ENCODE peak calls at places on chromosomes 11 and 22, in five cellular contexts. V is IMR-90; Y is lower lobe of right lung; F is suprapubic skin; D is CD8-positive, alpha-beta memory T cell. S is an unnamed sample. For H3K36me3 and H3K27me3, the result is how much of the 10 kb centered on the place peaks cover.

GRCh38 chr11:121032546-121032945 is 8.6 kb downstream of the TBCEL start:
- DNase-seq in Y (no peak), F (no peak), V (no peak), D (no peak), S (no peak)

GRCh38 chr22:46355369-46355995 is 20.0 kb downstream of the TRMU start:
- DNase-seq in D (peak), F (no peak), V (peak), Y (peak), S (peak)

GRCh38 chr11:18548001-18548400 is 21.3 kb upstream of the TSG101 start:
- DNase-seq in V (no peak), Y (no peak), D (no peak), F (no peak), S (no peak)

GRCh38 chr11:78292109-78292803 is 103.5 kb downstream of the USP35 start:
- DNase-seq in D (no peak), V (no peak), Y (no peak), F (no peak), S (no peak)

GRCh38 chr22:30335236-30335635 is 8.5 kb upstream of the TBC1D10A start:
- DNase-seq in V (no peak), Y (no peak), D (no peak), F (no peak), S (no peak)

GRCh38 chr11:118241191-118242098 is 10.7 kb downstream of the MPZL3 start:
- DNase-seq in D (peak), Y (peak), V (no peak), F (no peak), S (no peak)

GRCh38 chr11:28874706-28875105 is 766.5 kb downstream of the METTL15 start:
- DNase-seq in F (no peak), D (no peak), V (peak), Y (no peak), S (no peak)

GRCh38 chr11:13663631-13664071 is 4.8 kb upstream of the FAR1 start:
- DNase-seq in Y (no peak), V (peak), F (no peak), D (no peak), S (no peak)

GRCh38 chr11:130179396-130180306 is 20.1 kb downstream of the ST14 start:
- DNase-seq in F (no peak), D (no peak), Y (peak), V (no peak), S (peak)

GRCh38 chr22:35510951-35511350 is 29.7 kb upstream of the RASD2 start:
- DNase-seq in Y (no peak), F (no peak), V (no peak), D (no peak), S (no peak)

GRCh38 chr22:37421468-37421877 is 5.8 kb downstream of the ELFN2 start:
- DNase-seq in Y (no peak), V (no peak), F (no peak), D (no peak), S (peak)

GRCh38 chr11:45333506-45333971 is 47.4 kb upstream of the SYT13 start:
- DNase-seq in D (no peak), F (no peak), Y (no peak), V (peak), S (peak)

GRCh38 chr11:47330002-47330911 is 22.2 kb downstream of the MYBPC3 start:
- DNase-seq in F (no peak), Y (peak), V (peak), D (no peak), S (peak)

GRCh38 chr22:19041403-19042074 is 80.7 kb downstream of the DGCR2 start:
- DNase-seq in Y (peak), F (peak), V (no peak), D (no peak), S (peak)

GRCh38 chr22:35656284-35656752 is 8.1 kb downstream of the APOL6 start:
- DNase-seq in V (no peak), F (no peak), Y (no peak), D (no peak), S (no peak)

GRCh38 chr22:35109613-35110012 is 43.7 kb downstream of the ISX start:
- DNase-seq in V (no peak), F (no peak), D (no peak), Y (no peak), S (no peak)

GRCh38 chr11:124543145-124543544 is 309 bp downstream of the OR8B12 start:
- DNase-seq in D (no peak), F (no peak), V (no peak), Y (no peak), S (no peak)

GRCh38 chr11:110011595-110011994 is 81.6 kb upstream of the ZC3H12C start:
- DNase-seq in V (no peak), Y (no peak), F (no peak), D (no peak), S (no peak)

GRCh38 chr11:69884751-69885150 is 65.5 kb upstream of the FGF3 start:
- DNase-seq in Y (no peak), V (no peak), D (no peak), F (no peak), S (no peak)
- H3K36me3 ChIP-seq in Y (under half), V (under half), D (under half), F (under half), S (under half)

DNA sequence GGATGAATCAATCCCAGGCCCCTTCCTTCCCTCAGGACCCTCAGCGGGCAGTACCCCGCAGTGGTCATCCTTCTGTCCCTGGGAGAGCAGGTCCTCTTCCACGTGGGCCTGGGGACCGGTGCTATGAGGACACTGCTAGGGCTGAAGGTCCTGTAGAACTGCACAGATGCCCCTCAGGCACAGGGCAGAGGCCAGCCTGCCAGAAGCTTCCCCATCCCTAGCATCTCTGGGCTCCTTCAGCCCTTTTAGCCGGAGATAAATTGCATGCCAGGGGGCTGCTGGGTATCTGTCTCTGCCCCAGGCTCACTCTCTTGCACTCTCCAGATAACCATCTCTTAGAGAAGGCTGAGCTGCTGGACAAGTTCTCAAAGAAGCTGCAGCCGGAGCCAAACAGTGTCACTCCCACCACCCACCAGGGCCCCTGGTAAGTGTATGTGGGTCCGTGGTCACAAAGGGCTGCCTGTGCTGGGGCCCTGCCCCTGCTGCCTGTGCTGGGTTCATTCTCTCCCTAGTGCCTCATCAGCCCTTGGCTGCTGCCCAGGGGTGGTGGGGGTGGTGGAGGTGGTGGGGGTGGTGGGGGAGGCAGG is 2.3 kb downstream of the ATG16L2 start:
- DNase-seq in V (peak), F (no peak), D (no peak), Y (no peak), S (peak)
- H3K4me3 ChIP-seq in V (no peak), F (peak), D (peak), Y (peak), S (no peak)

GRCh38 chr11:357582-357981 is 11.7 kb upstream of the B4GALNT4 start:
- DNase-seq in Y (no peak), D (no peak), V (no peak), F (no peak), S (no peak)
- H3K27me3 ChIP-seq in Y (under half), D (under half), V (under half), F (under half), S (under half)

GRCh38 chr11:57815476-57815875 is 53.9 kb downstream of the CTNND1 start:
- DNase-seq in Y (no peak), D (no peak), F (no peak), V (no peak), S (no peak)

GRCh38 chr11:57815877-57816276 is 54.3 kb downstream of the CTNND1 start:
- DNase-seq in Y (no peak), V (no peak), D (no peak), F (no peak), S (no peak)

GRCh38 chr11:57812634-57813033 is 51.0 kb downstream of the CTNND1 start:
- DNase-seq in V (no peak), Y (no peak), D (no peak), F (no peak), S (no peak)
- H3K36me3 ChIP-seq in V (half or more), Y (half or more), D (under half), F (half or more), S (under half)

GRCh38 chr11:64856382-64857227 is 12.2 kb upstream of the CDC42BPG start:
- DNase-seq in D (peak), V (peak), Y (peak), F (peak), S (no peak)

GRCh38 chr11:64859542-64860414 is 15.3 kb upstream of the CDC42BPG start:
- DNase-seq in F (no peak), V (no peak), Y (no peak), D (no peak), S (no peak)

GRCh38 chr11:64857485-64857884 is 13.0 kb upstream of the CDC42BPG start:
- DNase-seq in D (no peak), F (no peak), V (no peak), Y (no peak), S (no peak)

GRCh38 chr11:64861227-64861970 is 16.9 kb upstream of the CDC42BPG start:
- DNase-seq in F (no peak), D (no peak), V (no peak), Y (no peak), S (peak)

GRCh38 chr11:64858467-64859401 is 14.3 kb upstream of the CDC42BPG start:
- DNase-seq in Y (no peak), V (no peak), F (peak), D (peak), S (no peak)
- H3K4me3 ChIP-seq in Y (no peak), V (no peak), F (no peak), D (peak), S (no peak)

DNA sequence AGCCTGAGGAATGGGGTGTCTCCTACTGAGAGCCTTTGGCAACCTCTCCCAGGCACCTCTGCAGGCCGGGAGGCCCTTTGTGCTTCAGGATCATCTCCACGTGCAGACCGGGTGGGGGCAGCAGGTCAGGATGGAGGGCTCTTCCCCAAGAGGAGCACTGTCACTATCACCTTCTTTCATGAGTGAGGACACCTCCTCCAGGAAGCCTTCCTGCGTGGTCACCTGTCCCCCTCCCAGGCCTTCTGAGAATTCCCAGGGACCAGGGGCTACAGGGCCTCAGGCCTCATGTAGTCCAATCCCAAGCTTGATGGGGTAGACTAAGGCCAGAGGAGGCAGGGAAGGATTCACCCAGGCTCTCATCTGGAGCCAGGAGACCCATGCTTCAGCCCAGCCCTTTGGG is 57.6 kb downstream of the PDE2A start:
- DNase-seq in D (no peak), F (no peak), Y (no peak), V (no peak), S (no peak)
- H3K27me3 ChIP-seq in D (under half), F (under half), Y (under half), V (half or more), S (under half)

GRCh38 chr11:116786966-116787365 is 857 bp downstream of the ZPR1 start:
- DNase-seq in F (no peak), D (no peak), Y (no peak), V (no peak), S (no peak)
- H3K36me3 ChIP-seq in F (under half), D (under half), Y (under half), V (under half), S (under half)

GRCh38 chr11:86608251-86608799 is 64.1 kb downstream of the ME3 start:
- DNase-seq in D (no peak), Y (peak), V (peak), F (peak), S (peak)
- H3K4me3 ChIP-seq in D (no peak), Y (no peak), V (no peak), F (no peak), S (no peak)